ENCODE peak calls at places on chromosomes 13 and 19, in eight cellular contexts. S, B, Q, J, T, E, R and W are unnamed samples.

GRCh38 chr13:41558781-41559560 is 101.6 kb downstream of the RGCC start:
- DNase-seq in J (no peak), E (no peak), S (no peak), R (no peak), B (no peak), Q (no peak), T (no peak), W (no peak)

GRCh38 chr19:49065905-49066512 is 1.4 kb upstream of the NTF4 start:
- DNase-seq in T (no peak), J (no peak), E (no peak), Q (no peak), S (no peak), R (no peak), B (no peak), W (peak; percentile 22)

GRCh38 chr19:4851551-4852290 is 15.7 kb downstream of the PLIN3 start:
- DNase-seq in E (peak; percentile 89), S (peak; percentile 83), T (peak; percentile 57), B (peak; percentile 88), J (peak; percentile 42), R (peak; percentile 45), Q (peak; percentile 51), W (peak; percentile 84)

GRCh38 chr13:71880753-71881541 is 13.9 kb upstream of the DACH1 start:
- DNase-seq in Q (peak; percentile 32), S (no peak), E (no peak), R (no peak), J (no peak), T (no peak), B (peak; percentile 61), W (no peak)

GRCh38 chr19:5585461-5586299 is 17.9 kb upstream of the TINCR start:
- DNase-seq in S (no peak), R (peak; percentile 72), Q (no peak), B (no peak), T (no peak), J (no peak), E (no peak), W (peak; percentile 82)

GRCh38 chr19:13842294-13843103 is 34.4 kb upstream of the NANOS3 start:
- DNase-seq in B (no peak), S (peak; percentile 94), J (peak; percentile 65), Q (peak; percentile 72), T (peak; percentile 57), E (no peak), R (peak; percentile 90), W (peak; percentile 92)

GRCh38 chr19:21900401-21900800 is 64.4 kb upstream of the ZNF43 start:
- DNase-seq in J (no peak), S (no peak), B (no peak), Q (no peak), T (no peak), R (no peak), E (no peak), W (no peak)

GRCh38 chr13:111202745-111203144 is 87.6 kb downstream of the ARHGEF7 start:
- DNase-seq in T (peak; percentile 90), S (peak; percentile 69), Q (peak; percentile 82), J (peak; percentile 93), E (no peak), R (no peak), B (no peak), W (peak; percentile 73)

GRCh38 chr19:13693933-13694332 is 70.4 kb upstream of the MRI1 start:
- DNase-seq in R (no peak), B (no peak), S (no peak), E (no peak), J (no peak), T (no peak), Q (no peak), W (no peak)

GRCh38 chr19:45816236-45817009 is 1.3 kb upstream of the RSPH6A start:
- DNase-seq in S (no peak), R (no peak), E (no peak), B (no peak), T (no peak), J (no peak), Q (no peak), W (peak; percentile 42)

GRCh38 chr13:77184455-77184854 is 142.4 kb downstream of the MYCBP2 start:
- DNase-seq in Q (no peak), S (no peak), R (no peak), T (no peak), J (no peak), E (no peak), B (no peak), W (peak; percentile 56)

GRCh38 chr19:47512183-47512947 is 2.5 kb downstream of the NAPA start:
- DNase-seq in E (no peak), B (peak; percentile 34), J (peak; percentile 52), Q (peak; percentile 78), S (no peak), T (peak; percentile 73), R (peak; percentile 78), W (no peak)

GRCh38 chr19:49150106-49150943 is 4.9 kb downstream of the HRC start:
- DNase-seq in S (peak; percentile 89), T (peak; percentile 67), B (no peak), J (peak; percentile 65), R (peak; percentile 76), E (peak; percentile 82), Q (peak; percentile 75), W (peak; percentile 77)

GRCh38 chr19:50510700-50511068 is 307 bp downstream of the JOSD2 start:
- DNase-seq in R (no peak), E (no peak), T (no peak), S (no peak), Q (peak; percentile 5), J (no peak), B (no peak), W (no peak)

GRCh38 chr19:18861235-18861634 is 29.5 kb downstream of the UPF1 start:
- DNase-seq in J (no peak), S (no peak), B (no peak), R (no peak), T (no peak), Q (no peak), E (no peak), W (no peak)

GRCh38 chr13:98476106-98476505 is 100.8 kb downstream of the STK24 start:
- DNase-seq in R (no peak), B (no peak), S (no peak), J (no peak), Q (no peak), T (no peak), E (no peak), W (peak; percentile 73)

DNA sequence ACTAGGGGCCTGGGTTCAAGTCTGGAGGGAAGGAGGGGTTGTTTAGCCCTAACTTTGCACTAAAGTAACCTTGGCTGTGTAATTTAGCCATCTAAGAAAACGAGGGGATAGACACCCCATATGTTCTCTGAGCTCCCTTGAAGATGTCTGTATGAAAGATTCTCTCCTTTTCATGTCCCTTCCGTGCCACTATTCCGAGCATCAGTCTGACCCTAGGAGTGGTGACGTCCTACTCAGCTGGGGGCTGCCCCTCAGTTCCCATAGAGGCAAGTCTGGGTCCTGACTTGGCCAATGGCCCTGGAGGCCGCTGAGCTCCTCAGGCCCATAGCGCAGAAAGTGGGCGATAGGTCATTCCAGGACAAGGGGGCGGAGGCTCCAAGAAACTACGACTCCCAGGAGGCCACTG is 790 bp upstream of the WDFY2 start:
- DNase-seq in E (no peak), S (no peak), J (no peak), B (no peak), T (no peak), Q (no peak), R (no peak), W (no peak)
- TF ChIP-seq CTCF in E (no peak), S (no peak), J (no peak), B (no peak), T (no peak), Q (no peak), R (no peak), W (no peak)

DNA sequence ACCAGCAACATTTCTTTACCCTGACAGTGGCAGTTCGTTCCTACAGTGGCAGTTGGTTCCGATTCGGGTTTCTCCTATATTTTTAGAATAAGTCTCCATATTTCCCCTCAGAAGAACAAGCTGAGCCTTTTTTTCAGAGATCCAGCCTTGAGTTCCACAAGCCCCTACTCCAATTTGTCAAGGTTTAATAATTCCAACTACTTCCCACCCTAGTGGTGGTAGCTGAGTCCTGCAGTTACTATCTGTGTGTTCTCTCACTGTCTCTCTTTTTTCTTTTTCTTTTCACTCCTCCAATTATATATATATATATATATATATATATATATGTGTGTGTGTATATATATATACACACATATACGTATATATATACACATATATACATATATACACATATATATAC is 1347.3 kb downstream of the PCDH9 start:
- DNase-seq in R (no peak), S (no peak), Q (no peak), T (no peak), B (no peak), E (no peak), J (no peak), W (no peak)
- TF ChIP-seq CTCF in R (no peak), S (no peak), Q (no peak), T (peak; percentile 27), B (no peak), E (peak; percentile 47), J (no peak), W (no peak)

DNA sequence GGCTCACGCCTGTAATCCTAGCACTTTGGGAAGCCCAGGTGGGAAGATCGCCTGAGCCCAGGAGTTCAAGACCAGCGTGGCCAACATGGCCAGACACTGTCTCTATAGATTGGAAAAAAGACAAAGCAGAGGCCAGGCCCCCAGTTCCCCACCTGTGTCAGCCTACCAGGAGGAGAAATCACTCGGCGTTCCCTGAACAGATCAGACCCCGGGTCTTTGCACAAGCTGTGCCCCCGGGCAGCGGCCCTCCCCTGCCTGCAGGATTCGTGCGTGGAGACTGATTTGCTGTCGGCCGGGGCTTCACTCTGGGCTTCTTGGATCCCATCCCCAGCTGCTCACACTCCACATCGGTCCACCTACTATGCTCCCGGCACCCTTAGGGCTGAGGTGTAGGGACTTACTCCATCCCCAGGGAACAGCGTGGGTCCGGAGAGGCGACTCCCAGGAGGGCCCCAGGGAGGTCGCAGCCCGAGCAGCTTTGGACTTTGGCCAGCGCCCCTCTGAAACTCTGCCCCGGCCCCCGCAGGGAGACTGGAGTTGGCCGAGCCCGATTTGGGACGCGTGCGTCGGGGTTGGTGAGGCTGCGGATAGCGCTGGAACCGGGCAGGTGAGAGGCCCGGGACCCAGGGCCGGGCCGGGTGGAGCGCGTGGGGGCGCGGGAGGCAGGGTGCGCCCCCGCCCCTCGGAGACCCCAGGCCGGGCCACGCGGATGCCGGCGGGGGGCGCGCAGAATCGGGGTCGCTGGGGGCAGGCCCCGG is 515 bp upstream of the EFNA2 start:
- DNase-seq in E (no peak), S (no peak), J (no peak), Q (no peak), R (no peak), T (no peak), B (no peak), W (peak; percentile 63)
- TF ChIP-seq CTCF in E (no peak), S (no peak), J (no peak), Q (no peak), R (no peak), T (no peak), B (no peak), W (no peak)

DNA sequence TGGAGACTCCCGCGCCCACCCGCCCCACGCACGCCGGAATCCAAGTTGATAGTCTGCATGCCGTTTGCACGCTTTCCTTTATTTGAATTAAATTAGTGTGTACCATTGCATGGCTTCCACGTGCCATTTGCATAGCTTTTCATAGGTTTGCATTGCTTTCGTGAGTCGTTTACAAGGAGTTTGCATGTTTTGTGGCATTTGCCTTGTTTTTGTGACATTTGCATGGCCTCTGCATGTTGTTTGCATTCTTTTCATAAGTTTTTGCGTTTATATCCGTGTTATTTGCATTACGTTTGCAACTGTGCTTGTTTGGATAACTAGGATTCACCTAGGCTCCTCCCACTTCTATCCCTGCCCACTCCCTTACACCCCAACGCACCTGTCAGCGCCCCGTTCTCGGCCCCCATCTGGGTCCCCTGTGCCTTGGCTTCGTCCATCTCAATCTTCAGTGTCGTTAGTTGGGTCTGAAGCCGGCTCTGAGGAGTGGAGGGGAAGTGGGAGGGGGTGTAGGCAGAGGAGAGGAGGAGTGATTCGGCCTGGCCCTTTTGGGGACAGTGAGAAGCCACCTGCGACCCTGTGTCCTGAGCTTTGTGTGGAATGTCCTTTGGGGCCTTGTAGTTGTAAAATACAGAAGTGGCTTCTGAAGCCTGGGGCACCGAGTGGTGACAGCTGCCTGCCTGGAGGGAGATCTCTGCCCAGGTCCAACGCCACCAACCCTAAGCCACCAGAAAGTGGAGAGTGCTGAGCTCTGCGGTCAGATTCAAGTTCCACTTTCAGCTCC is 2.4 kb downstream of the CCDC194 start:
- DNase-seq in E (no peak), T (no peak), J (no peak), R (no peak), S (no peak), B (no peak), Q (no peak), W (peak; percentile 52)
- TF ChIP-seq CTCF in E (peak; percentile 41), T (no peak), J (no peak), R (no peak), S (no peak), B (no peak), Q (no peak), W (no peak)